ENCODE peak calls at places on chromosomes 13 and 19, in nine cellular contexts. C is stimulated activated CD4-positive, alpha-beta T cell treated with anti-CD3 and anti-CD28 coated beads, Interleukin-4, amount 100 ng/mL, for 1 hour; Y is fibroblast of pulmonary artery; Q is mammary epithelial cell; X is NB4; O is left colon; E is H9; V is hepatocyte; I is HFF-Myc. P is an unnamed sample.

GRCh38 chr13:45807520-45808099 is 43.9 kb downstream of the SIAH3 start:
- DNase-seq in V (peak), E (peak), Y (peak), Q (peak), X (peak), C (no peak), I (no peak), O (no peak), P (no peak)

GRCh38 chr13:108534728-108535127 is 94.7 kb upstream of the MYO16 start:
- DNase-seq in X (no peak), I (no peak), V (no peak), Q (no peak), C (no peak), O (no peak), Y (no peak), E (no peak), P (no peak)

GRCh38 chr13:72643339-72643989 is 84.0 kb downstream of the MZT1 start:
- DNase-seq in X (peak), Q (peak), C (peak), O (peak), I (peak), Y (peak), E (no peak), V (peak), P (peak)

GRCh38 chr19:1671716-1672037 is 19.3 kb upstream of the TCF3 start:
- DNase-seq in V (no peak), O (no peak), X (peak), Q (no peak), I (no peak), C (no peak), Y (no peak), E (peak), P (no peak)

GRCh38 chr13:93714171-93714570 is 487.6 kb downstream of the GPC6 start:
- DNase-seq in Q (peak), C (no peak), I (no peak), X (no peak), E (no peak), Y (no peak), V (no peak), O (no peak), P (no peak)

GRCh38 chr13:92761710-92762109 is 464.9 kb upstream of the GPC6 start:
- DNase-seq in X (no peak), C (no peak), V (no peak), Y (no peak), I (no peak), O (no peak), E (no peak), Q (no peak), P (no peak)

GRCh38 chr13:42747399-42747873 is 33.9 kb upstream of the FAM216B start:
- DNase-seq in E (no peak), O (no peak), V (peak), C (no peak), Y (peak), I (peak), Q (peak), X (no peak), P (no peak)

GRCh38 chr13:51913421-51914136 is 51.8 kb downstream of the CCDC70 start:
- DNase-seq in C (no peak), V (no peak), Q (no peak), Y (no peak), X (peak), E (peak), I (no peak), O (no peak), P (peak)

GRCh38 chr19:55384576-55385235 is 614 bp upstream of the TMEM238 start:
- DNase-seq in C (peak), V (no peak), Y (no peak), Q (peak), O (no peak), E (no peak), X (peak), I (no peak), P (no peak)

GRCh38 chr19:41098762-41099161 is 10.5 kb downstream of the CYP2A13 start:
- DNase-seq in Q (no peak), V (peak), C (no peak), E (no peak), O (no peak), I (no peak), X (no peak), Y (no peak), P (no peak)

GRCh38 chr13:33119886-33120543 is 103.8 kb downstream of the KL start:
- DNase-seq in E (no peak), X (no peak), Y (no peak), I (no peak), C (no peak), Q (peak), V (no peak), O (no peak), P (no peak)

GRCh38 chr13:90997951-90998350 is 349.5 kb upstream of the MIR17HG start:
- DNase-seq in E (no peak), Y (no peak), O (no peak), Q (no peak), I (no peak), V (no peak), X (no peak), C (no peak), P (no peak)

GRCh38 chr19:4991538-4991937 is 22.6 kb downstream of the KDM4B start:
- DNase-seq in Y (no peak), C (no peak), X (no peak), V (no peak), I (no peak), Q (no peak), E (no peak), O (no peak), P (no peak)

GRCh38 chr19:16889429-16889882 is 657 bp downstream of the F2RL3 start:
- DNase-seq in E (no peak), O (no peak), V (no peak), I (no peak), Q (no peak), X (no peak), Y (no peak), C (no peak), P (no peak)

GRCh38 chr13:114102521-114103288 is 29.7 kb downstream of the RASA3 start:
- DNase-seq in E (no peak), O (peak), Y (no peak), X (no peak), I (no peak), C (no peak), Q (no peak), V (no peak), P (peak)

GRCh38 chr13:80141114-80141849 is 199.6 kb downstream of the SPRY2 start:
- DNase-seq in E (no peak), X (no peak), I (no peak), C (no peak), Q (no peak), V (peak), O (no peak), Y (peak), P (peak)

GRCh38 chr13:39144941-39145533 is 106.8 kb downstream of the NHLRC3 start:
- DNase-seq in Y (peak), Q (peak), X (peak), C (peak), O (no peak), I (peak), E (peak), V (peak), P (peak)

GRCh38 chr19:44571830-44572661 is 41.3 kb upstream of the IGSF23 start:
- DNase-seq in O (no peak), X (no peak), Q (no peak), I (no peak), C (no peak), Y (no peak), E (no peak), V (no peak), P (no peak)

GRCh38 chr19:54415208-54415900 is at the start of gene TTYH1:
- DNase-seq in O (no peak), X (no peak), I (no peak), E (peak), Y (no peak), Q (no peak), C (peak), V (no peak), P (peak)

GRCh38 chr19:3604227-3604986 is 2.3 kb downstream of the TBXA2R start:
- DNase-seq in C (no peak), Q (no peak), Y (no peak), E (no peak), X (no peak), O (no peak), V (no peak), I (no peak), P (no peak)

GRCh38 chr19:8208119-8208709 is 956 bp upstream of the CERS4 start:
- DNase-seq in C (no peak), V (peak), I (no peak), Y (no peak), E (peak), O (no peak), Q (no peak), X (peak), P (peak)

GRCh38 chr19:41548954-41549688 is 26.8 kb upstream of the CEACAM21 start:
- DNase-seq in Q (no peak), X (peak), C (peak), E (no peak), V (no peak), I (no peak), Y (no peak), O (no peak), P (no peak)

GRCh38 chr13:106161186-106161585 is 374.3 kb downstream of the EFNB2 start:
- DNase-seq in I (no peak), E (no peak), X (no peak), O (no peak), C (no peak), Q (no peak), Y (no peak), V (no peak), P (no peak)

GRCh38 chr13:46913757-46914156 is 16.9 kb upstream of the HTR2A start:
- DNase-seq in I (no peak), V (no peak), Y (no peak), C (no peak), O (no peak), E (no peak), X (no peak), Q (no peak), P (no peak)